ENCODE peak calls at places on chromosomes 3 and 15, in five cellular contexts. N, W, A, O and Y are unnamed samples.

GRCh38 chr3:115623414-115623868 is at the start of gene GAP43:
- DNase-seq in N (peak; percentile 49), W (no peak), A (peak; percentile 53), O (peak; percentile 62), Y (peak; percentile 15)

GRCh38 chr15:94312946-94313345 is 81.6 kb downstream of the MCTP2 start:
- DNase-seq in N (no peak), W (no peak), A (no peak), O (no peak), Y (no peak)

GRCh38 chr3:134377896-134378295 is 3.6 kb upstream of the AMOTL2 start:
- DNase-seq in N (no peak), W (no peak), A (no peak), O (peak; percentile 15), Y (no peak)

GRCh38 chr3:64143399-64144130 is 81.7 kb downstream of the PRICKLE2 start:
- DNase-seq in N (no peak), W (no peak), A (no peak), O (no peak), Y (no peak)

GRCh38 chr15:75727031-75727531 is 14.4 kb upstream of the CSPG4 start:
- DNase-seq in N (no peak), W (no peak), A (no peak), O (peak; percentile 66), Y (no peak)

GRCh38 chr15:28110416-28110975 is 11.4 kb upstream of the OCA2 start:
- DNase-seq in N (no peak), W (no peak), A (no peak), O (peak; percentile 43), Y (no peak)

GRCh38 chr3:31772155-31772761 is 208.8 kb downstream of the OSBPL10 start:
- DNase-seq in N (no peak), W (no peak), A (no peak), O (no peak), Y (no peak)

GRCh38 chr15:70426065-70426821 is 328.5 kb upstream of the TLE3 start:
- DNase-seq in N (no peak), W (no peak), A (no peak), O (no peak), Y (no peak)

GRCh38 chr3:153785901-153786300 is 335.3 kb upstream of the ARHGEF26 start:
- DNase-seq in N (no peak), W (no peak), A (no peak), O (no peak), Y (no peak)

GRCh38 chr15:85593809-85594441 is 200.8 kb downstream of the KLHL25 start:
- DNase-seq in N (no peak), W (no peak), A (no peak), O (no peak), Y (no peak)

GRCh38 chr15:66570842-66571241 is 5.0 kb upstream of the LCTL start:
- DNase-seq in N (no peak), W (no peak), A (no peak), O (no peak), Y (no peak)

GRCh38 chr15:58498821-58499580 is 67.2 kb downstream of the LIPC start:
- DNase-seq in N (no peak), W (no peak), A (no peak), O (no peak), Y (no peak)

GRCh38 chr3:151873433-151873832 is at the start of gene SUCNR1:
- DNase-seq in N (no peak), W (no peak), A (no peak), O (no peak), Y (no peak)

GRCh38 chr3:195850857-195851531 is 39.3 kb upstream of the MUC4 start:
- DNase-seq in N (peak; percentile 93), W (peak; percentile 94), A (peak; percentile 81), O (peak; percentile 94), Y (peak; percentile 66)

GRCh38 chr3:120160050-120160449 is 65.8 kb upstream of the GSK3B start:
- DNase-seq in N (no peak), W (no peak), A (no peak), O (peak; percentile 87), Y (no peak)

GRCh38 chr3:82509951-82510603 is 748.6 kb upstream of the GBE1 start:
- DNase-seq in N (no peak), W (no peak), A (peak; percentile 58), O (no peak), Y (no peak)

GRCh38 chr3:119600732-119601131 is 3.0 kb downstream of the PLA1A start:
- DNase-seq in N (peak; percentile 58), W (no peak), A (no peak), O (no peak), Y (peak; percentile 40)

GRCh38 chr3:10520118-10520517 is 14.7 kb upstream of the ATP2B2 start:
- DNase-seq in N (no peak), W (no peak), A (no peak), O (peak; percentile 21), Y (no peak)

GRCh38 chr15:70171224-70171886 is 73.6 kb upstream of the TLE3 start:
- DNase-seq in N (peak; percentile 49), W (no peak), A (no peak), O (no peak), Y (no peak)

GRCh38 chr3:127226946-127227842 is 34.3 kb downstream of the PRR23E start:
- DNase-seq in N (no peak), W (no peak), A (no peak), O (no peak), Y (no peak)

GRCh38 chr3:184177767-184178306 is 3.2 kb downstream of the AP2M1 start:
- DNase-seq in N (no peak), W (no peak), A (no peak), O (no peak), Y (no peak)

DNA sequence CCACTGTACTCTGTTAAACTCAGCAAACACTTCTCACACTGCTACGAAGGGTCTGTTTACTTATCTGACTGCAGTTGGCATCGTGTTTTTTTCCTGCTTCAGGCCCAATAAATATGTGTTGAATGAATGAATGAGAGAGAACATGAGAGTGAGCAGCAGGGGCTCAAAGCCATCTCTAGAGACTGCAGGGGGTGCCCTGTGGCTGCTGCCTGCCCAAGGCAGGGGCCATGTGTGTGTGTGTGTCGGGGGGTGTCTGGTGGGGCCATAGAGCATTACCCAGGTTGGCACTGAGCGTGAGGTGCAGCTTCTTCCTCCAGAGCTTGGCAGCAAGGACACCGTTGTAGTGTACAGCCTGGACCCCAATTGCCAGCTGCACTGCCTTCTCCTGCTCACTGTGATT is 14.8 kb downstream of the EPB42 start:
- DNase-seq in N (no peak), W (no peak), A (no peak), O (no peak), Y (no peak)
- H3K27ac ChIP-seq in N (no peak overlapping the region), W (no peak overlapping the region), A (no peak overlapping the region), O (no peak overlapping the region), Y (no peak overlapping the region)

GRCh38 chr3:129386984-129387383 is 41.5 kb downstream of the EFCAB12 start:
- DNase-seq in N (no peak), W (no peak), A (no peak), O (no peak), Y (no peak)

GRCh38 chr3:129382366-129382765 is 46.1 kb downstream of the EFCAB12 start:
- DNase-seq in N (no peak), W (no peak), A (no peak), O (no peak), Y (no peak)

GRCh38 chr3:129384594-129385323 is 43.7 kb downstream of the EFCAB12 start:
- DNase-seq in N (no peak), W (no peak), A (no peak), O (no peak), Y (no peak)

GRCh38 chr3:129379582-129380358 is 48.7 kb downstream of the EFCAB12 start:
- DNase-seq in N (no peak), W (no peak), A (no peak), O (no peak), Y (no peak)

DNA sequence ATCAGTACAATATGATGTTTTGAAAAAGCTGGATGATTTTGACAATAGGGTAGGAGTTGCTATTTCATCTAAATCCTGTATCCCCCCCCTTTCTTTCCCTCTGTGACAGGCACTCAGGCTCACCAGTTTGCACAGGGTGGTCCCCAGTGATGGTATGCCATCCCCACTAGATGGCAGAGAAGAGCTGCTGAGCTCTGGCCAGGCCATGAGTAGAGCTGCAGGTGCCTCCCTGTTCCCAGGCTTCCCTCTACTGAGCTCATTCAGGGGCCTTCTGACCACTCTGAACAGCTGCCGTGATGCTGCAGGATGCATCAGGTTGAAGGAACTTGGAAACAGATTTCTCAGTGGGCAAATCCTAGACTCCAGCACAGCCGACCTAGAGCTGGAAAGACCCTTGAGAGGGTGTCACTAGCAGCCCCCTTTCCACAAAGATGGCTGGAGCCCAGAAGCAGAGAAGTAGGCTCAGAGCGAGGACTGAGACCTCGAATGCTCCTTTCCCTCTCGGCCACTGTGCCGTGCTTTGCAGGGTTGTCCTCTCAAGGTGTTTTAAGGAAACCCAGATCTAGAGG is 45.1 kb downstream of the EFCAB12 start:
- DNase-seq in N (peak; percentile 77), W (peak; percentile 52), A (peak; percentile 56), O (no peak), Y (peak; percentile 55)
- TF ChIP-seq CTCF in N (peak; percentile 93), W (peak; percentile 81), A (peak; percentile 76), O (peak; percentile 55), Y (peak; percentile 76)

GRCh38 chr3:77149382-77149781 is 109.5 kb downstream of the ROBO2 start:
- DNase-seq in N (no peak), W (no peak), A (no peak), O (no peak), Y (no peak)

GRCh38 chr3:77150028-77150427 is 110.1 kb downstream of the ROBO2 start:
- DNase-seq in N (no peak), W (no peak), A (no peak), O (no peak), Y (no peak)

GRCh38 chr3:77142636-77143035 is 102.7 kb downstream of the ROBO2 start:
- DNase-seq in N (no peak), W (no peak), A (no peak), O (no peak), Y (no peak)

GRCh38 chr3:77150759-77151158 is 110.9 kb downstream of the ROBO2 start:
- DNase-seq in N (no peak), W (no peak), A (no peak), O (no peak), Y (no peak)

GRCh38 chr3:77147836-77148578 is 108.1 kb downstream of the ROBO2 start:
- DNase-seq in N (no peak), W (no peak), A (no peak), O (no peak), Y (no peak)
- H3K27ac ChIP-seq in N (no peak overlapping the region), W (no peak overlapping the region), A (no peak overlapping the region), O (no peak overlapping the region), Y (no peak overlapping the region)

GRCh38 chr3:193132247-193132646 is 108.8 kb upstream of the PLAAT1 start:
- DNase-seq in N (no peak), W (no peak), A (no peak), O (no peak), Y (no peak)

GRCh38 chr3:193130576-193130975 is 110.4 kb upstream of the PLAAT1 start:
- DNase-seq in N (no peak), W (no peak), A (no peak), O (no peak), Y (no peak)

GRCh38 chr3:193132923-193133463 is 108.0 kb upstream of the PLAAT1 start:
- DNase-seq in N (no peak), W (no peak), A (no peak), O (no peak), Y (no peak)

GRCh38 chr3:193124861-193125260 is 116.2 kb upstream of the PLAAT1 start:
- DNase-seq in N (no peak), W (no peak), A (peak; percentile 43), O (no peak), Y (no peak)

DNA sequence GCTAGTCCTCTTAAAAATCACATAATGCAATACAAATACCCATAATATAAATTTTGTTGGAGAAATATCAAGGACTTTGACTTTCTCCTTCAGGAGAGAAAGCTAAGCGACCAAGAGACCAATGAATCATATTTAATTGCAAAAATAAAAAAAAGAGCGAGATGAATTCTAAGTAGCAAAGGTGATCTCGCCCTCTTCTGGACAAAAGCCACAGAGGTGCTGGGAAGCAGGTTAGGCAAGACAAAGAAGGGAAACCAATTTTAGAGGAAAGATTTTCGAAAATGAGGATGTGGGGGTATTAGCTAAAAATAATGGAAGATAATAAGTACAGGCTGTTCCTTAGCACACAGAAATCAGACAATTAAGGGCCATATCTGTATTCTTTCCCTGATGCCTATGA is 111.4 kb upstream of the PLAAT1 start:
- DNase-seq in N (peak; percentile 11), W (no peak), A (no peak), O (no peak), Y (no peak)
- TF ChIP-seq CTCF in N (no peak), W (no peak), A (no peak), O (no peak), Y (no peak)